ENCODE peak calls at places on chromosome 9, in four cellular contexts. K, Q, J and T are unnamed samples.

GRCh38 chr9:133274236-133275104 is 531 bp downstream of the ABO start:
- DNase-seq in K (no peak), Q (no peak), J (no peak), T (no peak)

GRCh38 chr9:123347289-123348060 is 8.5 kb upstream of the CRB2 start:
- DNase-seq in K (no peak), Q (no peak), J (no peak), T (no peak)

GRCh38 chr9:134434896-134435506 is 108.7 kb downstream of the RXRA start:
- DNase-seq in K (peak), Q (no peak), J (peak), T (no peak)

GRCh38 chr9:129669141-129669718 is 3.8 kb downstream of the PRRX2 start:
- DNase-seq in K (no peak), Q (no peak), J (no peak), T (no peak)

GRCh38 chr9:80040457-80040856 is 468.7 kb downstream of the TLE4 start:
- DNase-seq in K (no peak), Q (no peak), J (no peak), T (no peak)

GRCh38 chr9:35618854-35619799 is 914 bp upstream of the CD72 start:
- DNase-seq in K (no peak), Q (peak), J (no peak), T (no peak)

GRCh38 chr9:133931059-133931458 is 61.1 kb downstream of the VAV2 start:
- DNase-seq in K (no peak), Q (no peak), J (no peak), T (no peak)

GRCh38 chr9:133134419-133135190 is 13.6 kb upstream of the RALGDS start:
- DNase-seq in K (no peak), Q (no peak), J (no peak), T (no peak)

GRCh38 chr9:30116673-30117217 is 2267.7 kb upstream of the ACO1 start:
- DNase-seq in K (no peak), Q (no peak), J (no peak), T (no peak)

GRCh38 chr9:78189461-78189860 is 46.4 kb upstream of the CEP78 start:
- DNase-seq in K (no peak), Q (no peak), J (no peak), T (no peak)

GRCh38 chr9:129838707-129839259 is 3.5 kb downstream of the USP20 start:
- DNase-seq in K (peak), Q (peak), J (no peak), T (peak)

GRCh38 chr9:83934569-83935275 is 13.5 kb upstream of the KIF27 start:
- DNase-seq in K (no peak), Q (no peak), J (peak), T (peak)

GRCh38 chr9:104800068-104800785 is 36.3 kb downstream of the NIPSNAP3B start:
- DNase-seq in K (no peak), Q (no peak), J (no peak), T (no peak)

GRCh38 chr9:106921989-106922388 is 59.0 kb downstream of the ZNF462 start:
- DNase-seq in K (no peak), Q (no peak), J (no peak), T (no peak)

GRCh38 chr9:97307500-97308163 is at the start of gene CCDC180:
- DNase-seq in K (no peak), Q (no peak), J (no peak), T (no peak)

GRCh38 chr9:106653111-106653697 is 209.8 kb upstream of the ZNF462 start:
- DNase-seq in K (no peak), Q (no peak), J (no peak), T (no peak)

GRCh38 chr9:36074870-36075532 is 38.3 kb downstream of the RECK start:
- DNase-seq in K (no peak), Q (no peak), J (no peak), T (no peak)

GRCh38 chr9:121835581-121836381 is 184.3 kb downstream of the DAB2IP start:
- DNase-seq in K (no peak), Q (peak), J (no peak), T (no peak)

GRCh38 chr9:22036866-22037626 is 27.9 kb upstream of the CDKN2B start:
- DNase-seq in K (no peak), Q (no peak), J (no peak), T (peak)

GRCh38 chr9:123784513-123784912 is 145.4 kb downstream of the DENND1A start:
- DNase-seq in K (no peak), Q (no peak), J (no peak), T (no peak)